ENCODE peak calls at places on chromosomes 6 and 20, in five cellular contexts. One of them, this sample, is unnamed. For H3K4me1, the result is how much of the 10 kb centered on the place peaks cover.

GRCh38 chr6:155959898-155960297 is 504.3 kb upstream of the NOX3 start:
- DNase-seq in endodermal cell: no peak
- DNase-seq in lower lobe of right lung: no peak
- DNase-seq in fibroblast of lung: no peak
- DNase-seq in GM23248: no peak
- DNase-seq in this sample: no peak

GRCh38 chr20:49969946-49970345 is 12.8 kb upstream of the SNAI1 start:
- DNase-seq in endodermal cell: no peak
- DNase-seq in lower lobe of right lung: no peak
- DNase-seq in fibroblast of lung: no peak
- DNase-seq in GM23248: no peak
- DNase-seq in this sample: peak

GRCh38 chr6:157912326-157912725 is 69.3 kb upstream of the SYNJ2 start:
- DNase-seq in endodermal cell: no peak
- DNase-seq in lower lobe of right lung: no peak
- DNase-seq in fibroblast of lung: peak
- DNase-seq in GM23248: peak
- DNase-seq in this sample: no peak

GRCh38 chr6:31794294-31794865 is 1.2 kb downstream of the VARS1 start:
- DNase-seq in endodermal cell: no peak
- DNase-seq in lower lobe of right lung: no peak
- DNase-seq in fibroblast of lung: peak
- DNase-seq in GM23248: peak
- DNase-seq in this sample: no peak

GRCh38 chr6:168706471-168707177 is 265.6 kb downstream of the SMOC2 start:
- DNase-seq in endodermal cell: no peak
- DNase-seq in lower lobe of right lung: no peak
- DNase-seq in fibroblast of lung: no peak
- DNase-seq in GM23248: no peak
- DNase-seq in this sample: no peak

GRCh38 chr20:54469293-54469692 is 6.1 kb upstream of the DOK5 start:
- DNase-seq in endodermal cell: peak
- DNase-seq in lower lobe of right lung: no peak
- DNase-seq in fibroblast of lung: no peak
- DNase-seq in GM23248: no peak
- DNase-seq in this sample: no peak

GRCh38 chr6:13190391-13190790 is 137.9 kb downstream of the TBC1D7 start:
- DNase-seq in endodermal cell: no peak
- DNase-seq in lower lobe of right lung: no peak
- DNase-seq in fibroblast of lung: no peak
- DNase-seq in GM23248: peak
- DNase-seq in this sample: no peak

GRCh38 chr20:33027769-33028751 is 3.4 kb upstream of the BPIFB6 start:
- DNase-seq in endodermal cell: no peak
- DNase-seq in lower lobe of right lung: no peak
- DNase-seq in fibroblast of lung: no peak
- DNase-seq in GM23248: no peak
- DNase-seq in this sample: no peak

GRCh38 chr20:37406010-37406998 is 60.4 kb downstream of the SRC start:
- DNase-seq in endodermal cell: peak
- DNase-seq in lower lobe of right lung: no peak
- DNase-seq in fibroblast of lung: no peak
- DNase-seq in GM23248: peak
- DNase-seq in this sample: peak

GRCh38 chr6:28747631-28748157 is 176.1 kb downstream of the TRIM27 start:
- DNase-seq in endodermal cell: peak
- DNase-seq in lower lobe of right lung: no peak
- DNase-seq in fibroblast of lung: peak
- DNase-seq in GM23248: peak
- DNase-seq in this sample: no peak

GRCh38 chr6:158539363-158539762 is 20.5 kb upstream of the TMEM181 start:
- DNase-seq in endodermal cell: no peak
- DNase-seq in lower lobe of right lung: no peak
- DNase-seq in fibroblast of lung: peak
- DNase-seq in GM23248: no peak
- DNase-seq in this sample: no peak

GRCh38 chr6:89260310-89260709 is 43.2 kb upstream of the GABRR1 start:
- DNase-seq in endodermal cell: no peak
- DNase-seq in lower lobe of right lung: no peak
- DNase-seq in fibroblast of lung: no peak
- DNase-seq in GM23248: no peak
- DNase-seq in this sample: no peak

GRCh38 chr6:89145461-89145961 is 344 bp upstream of the PM20D2 start:
- DNase-seq in endodermal cell: no peak
- DNase-seq in lower lobe of right lung: no peak
- DNase-seq in fibroblast of lung: peak
- DNase-seq in GM23248: peak
- DNase-seq in this sample: no peak

GRCh38 chr6:1416820-1417219 is 27.4 kb downstream of the FOXF2 start:
- DNase-seq in endodermal cell: no peak
- DNase-seq in lower lobe of right lung: no peak
- DNase-seq in fibroblast of lung: no peak
- DNase-seq in GM23248: no peak
- DNase-seq in this sample: no peak

GRCh38 chr6:16802071-16802470 is 40.8 kb upstream of the ATXN1 start:
- DNase-seq in endodermal cell: no peak
- DNase-seq in lower lobe of right lung: no peak
- DNase-seq in fibroblast of lung: peak
- DNase-seq in GM23248: peak
- DNase-seq in this sample: no peak

GRCh38 chr6:167119680-167120556 is 3.0 kb upstream of the CCR6 start:
- DNase-seq in endodermal cell: no peak
- DNase-seq in lower lobe of right lung: no peak
- DNase-seq in fibroblast of lung: no peak
- DNase-seq in GM23248: no peak
- DNase-seq in this sample: no peak

GRCh38 chr20:58701431-58702160 is 9.0 kb downstream of the NPEPL1 start:
- DNase-seq in endodermal cell: peak
- DNase-seq in lower lobe of right lung: no peak
- DNase-seq in fibroblast of lung: no peak
- DNase-seq in GM23248: no peak
- DNase-seq in this sample: peak

GRCh38 chr6:34339971-34340370 is 52.5 kb downstream of the NUDT3 start:
- DNase-seq in endodermal cell: no peak
- DNase-seq in lower lobe of right lung: no peak
- DNase-seq in fibroblast of lung: no peak
- DNase-seq in GM23248: no peak
- DNase-seq in this sample: no peak

GRCh38 chr6:17472653-17473183 is 79.3 kb downstream of the CAP2 start:
- DNase-seq in endodermal cell: peak
- DNase-seq in lower lobe of right lung: no peak
- DNase-seq in fibroblast of lung: no peak
- DNase-seq in GM23248: peak
- DNase-seq in this sample: no peak

GRCh38 chr6:109093732-109094131 is 914 bp downstream of the SESN1 start:
- DNase-seq in endodermal cell: no peak
- DNase-seq in lower lobe of right lung: no peak
- DNase-seq in fibroblast of lung: no peak
- DNase-seq in GM23248: peak
- DNase-seq in this sample: no peak

GRCh38 chr6:26268659-26269402 is 96.2 kb upstream of the BTN3A2 start:
- DNase-seq in endodermal cell: peak
- DNase-seq in lower lobe of right lung: no peak
- DNase-seq in fibroblast of lung: peak
- DNase-seq in GM23248: peak
- DNase-seq in this sample: no peak

GRCh38 chr20:25030649-25031026 is 27.3 kb downstream of the ACSS1 start:
- DNase-seq in endodermal cell: no peak
- DNase-seq in lower lobe of right lung: peak
- DNase-seq in fibroblast of lung: no peak
- DNase-seq in GM23248: no peak
- DNase-seq in this sample: no peak
- H3K4me1 ChIP-seq in endodermal cell: under half
- H3K4me1 ChIP-seq in lower lobe of right lung: under half
- H3K4me1 ChIP-seq in fibroblast of lung: under half
- H3K4me1 ChIP-seq in GM23248: under half
- H3K4me1 ChIP-seq in this sample: under half

GRCh38 chr6:36976005-36976261 is 10.1 kb downstream of the MTCH1 start:
- DNase-seq in endodermal cell: no peak
- DNase-seq in lower lobe of right lung: no peak
- DNase-seq in fibroblast of lung: no peak
- DNase-seq in GM23248: no peak
- DNase-seq in this sample: no peak

GRCh38 chr6:36976931-36977330 is 9.1 kb downstream of the MTCH1 start:
- DNase-seq in endodermal cell: no peak
- DNase-seq in lower lobe of right lung: no peak
- DNase-seq in fibroblast of lung: no peak
- DNase-seq in GM23248: no peak
- DNase-seq in this sample: no peak

GRCh38 chr6:36976509-36976908 is 9.5 kb downstream of the MTCH1 start:
- DNase-seq in endodermal cell: no peak
- DNase-seq in lower lobe of right lung: no peak
- DNase-seq in fibroblast of lung: no peak
- DNase-seq in GM23248: no peak
- DNase-seq in this sample: no peak

GRCh38 chr6:36978687-36979086 is 7.3 kb downstream of the MTCH1 start:
- DNase-seq in endodermal cell: no peak
- DNase-seq in lower lobe of right lung: no peak
- DNase-seq in fibroblast of lung: no peak
- DNase-seq in GM23248: no peak
- DNase-seq in this sample: no peak

DNA sequence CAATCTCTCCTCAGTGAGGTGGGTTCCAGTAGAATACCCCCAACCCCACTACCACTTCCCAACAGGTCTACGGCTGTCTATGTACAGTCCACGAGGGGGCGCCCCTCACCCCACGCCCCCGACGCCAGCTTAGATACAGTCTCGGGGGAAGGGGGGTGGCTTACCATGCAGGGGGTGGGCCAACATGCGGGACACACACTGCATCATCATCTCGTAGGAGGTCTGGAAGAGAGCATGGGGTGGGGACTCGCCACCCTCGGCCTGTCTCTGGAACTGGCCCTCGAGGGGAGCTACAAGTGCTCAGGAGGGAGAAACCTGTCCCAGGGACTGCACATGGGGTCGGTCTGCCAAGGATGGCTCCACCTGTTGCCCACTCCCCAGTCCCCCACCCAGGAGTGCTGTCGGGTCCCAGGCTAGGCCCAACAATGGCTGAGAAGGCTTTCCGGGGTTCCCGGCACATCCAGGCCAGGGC is 8.5 kb downstream of the MTCH1 start:
- DNase-seq in endodermal cell: peak
- DNase-seq in lower lobe of right lung: no peak
- DNase-seq in fibroblast of lung: no peak
- DNase-seq in GM23248: peak
- DNase-seq in this sample: peak
- H3K4me1 ChIP-seq in endodermal cell: under half
- H3K4me1 ChIP-seq in lower lobe of right lung: under half
- H3K4me1 ChIP-seq in fibroblast of lung: under half
- H3K4me1 ChIP-seq in GM23248: under half
- H3K4me1 ChIP-seq in this sample: under half

DNA sequence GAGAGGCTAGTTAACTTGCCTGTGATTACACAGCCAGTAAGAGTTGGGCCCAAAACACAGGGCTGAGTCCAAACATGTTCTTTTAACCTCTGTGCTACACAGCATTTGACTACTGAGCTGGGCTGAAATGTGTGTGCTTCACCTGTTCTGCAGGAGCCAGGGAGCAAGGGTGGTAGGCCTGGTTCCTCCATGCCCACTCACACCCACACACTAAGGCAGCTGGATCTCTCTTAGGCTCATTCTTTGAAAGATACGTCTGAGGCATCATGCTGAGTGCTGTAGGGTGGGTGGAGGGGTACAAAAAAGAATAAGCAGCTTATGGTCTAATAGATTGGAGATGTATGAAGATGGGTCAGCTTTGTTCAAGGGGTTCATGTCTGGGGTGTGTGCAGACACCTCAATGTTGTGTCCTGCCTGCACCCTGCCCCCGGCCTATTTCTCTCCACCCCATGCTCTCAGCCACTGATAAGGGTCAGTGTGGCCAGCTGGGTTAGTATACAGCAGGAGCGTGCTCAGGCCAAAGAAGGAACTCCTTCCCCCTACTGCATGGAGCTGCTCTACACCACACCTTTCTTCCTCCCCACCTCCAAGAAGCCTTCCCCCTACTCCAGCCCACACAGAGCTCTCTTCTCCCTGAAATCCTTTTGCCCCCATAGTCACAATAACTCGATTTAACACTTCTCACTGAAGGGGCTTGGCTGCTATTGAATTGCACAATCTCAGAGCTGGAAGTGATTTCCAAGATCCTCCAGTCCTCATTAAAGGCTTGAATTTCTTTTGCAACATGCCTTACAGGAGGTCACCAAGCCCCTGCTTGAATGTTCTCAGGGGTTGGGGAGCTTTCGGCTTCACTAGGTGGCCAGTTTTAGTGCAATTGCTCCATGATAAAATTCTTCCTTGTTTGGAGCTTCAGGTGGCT is 3.4 kb downstream of the PPP2R5D start:
- DNase-seq in endodermal cell: no peak
- DNase-seq in lower lobe of right lung: no peak
- DNase-seq in fibroblast of lung: no peak
- DNase-seq in GM23248: no peak
- DNase-seq in this sample: no peak
- H3K4me1 ChIP-seq in endodermal cell: under half
- H3K4me1 ChIP-seq in lower lobe of right lung: under half
- H3K4me1 ChIP-seq in fibroblast of lung: under half
- H3K4me1 ChIP-seq in GM23248: under half
- H3K4me1 ChIP-seq in this sample: under half

GRCh38 chr6:46745973-46746372 is 760 bp upstream of the ANKRD66 start:
- DNase-seq in endodermal cell: no peak
- DNase-seq in lower lobe of right lung: no peak
- DNase-seq in fibroblast of lung: no peak
- DNase-seq in GM23248: no peak
- DNase-seq in this sample: no peak

GRCh38 chr6:46741910-46742309 is 4.8 kb upstream of the ANKRD66 start:
- DNase-seq in endodermal cell: no peak
- DNase-seq in lower lobe of right lung: no peak
- DNase-seq in fibroblast of lung: no peak
- DNase-seq in GM23248: no peak
- DNase-seq in this sample: no peak

GRCh38 chr6:46743425-46744158 is 3.1 kb upstream of the ANKRD66 start:
- DNase-seq in endodermal cell: no peak
- DNase-seq in lower lobe of right lung: no peak
- DNase-seq in fibroblast of lung: no peak
- DNase-seq in GM23248: no peak
- DNase-seq in this sample: no peak

GRCh38 chr6:46736913-46737312 is 1.7 kb upstream of the PLA2G7 start:
- DNase-seq in endodermal cell: no peak
- DNase-seq in lower lobe of right lung: no peak
- DNase-seq in fibroblast of lung: no peak
- DNase-seq in GM23248: no peak
- DNase-seq in this sample: no peak

GRCh38 chr6:46741482-46741881 is 5.3 kb upstream of the ANKRD66 start:
- DNase-seq in endodermal cell: no peak
- DNase-seq in lower lobe of right lung: no peak
- DNase-seq in fibroblast of lung: no peak
- DNase-seq in GM23248: no peak
- DNase-seq in this sample: no peak
- H3K4me1 ChIP-seq in endodermal cell: under half
- H3K4me1 ChIP-seq in lower lobe of right lung: under half
- H3K4me1 ChIP-seq in fibroblast of lung: under half
- H3K4me1 ChIP-seq in GM23248: under half
- H3K4me1 ChIP-seq in this sample: under half

This sample was measured in aorta.